ENCODE peak calls at places on chromosome X, in four cellular contexts. J, D, O and H are unnamed samples.

GRCh38 chrX:1248381-1249061 is 20.1 kb upstream of the CSF2RA start:
- DNase-seq in D (peak; percentile 2), O (no peak), J (no peak), H (no peak)

GRCh38 chrX:79325263-79325958 is 41.7 kb downstream of the ITM2A start:
- DNase-seq in D (no peak), O (no peak), J (no peak), H (no peak)

GRCh38 chrX:2484721-2485459 is 15.9 kb downstream of the DHRSX start:
- DNase-seq in O (no peak), J (peak; percentile 61), D (no peak), H (no peak)

GRCh38 chrX:23907106-23907495 is 637 bp downstream of the APOO start:
- DNase-seq in D (peak; percentile 35), O (no peak), J (no peak), H (no peak)

GRCh38 chrX:63754141-63754859 is 30.7 kb downstream of the ARHGEF9 start:
- DNase-seq in O (peak; percentile 15), D (peak; percentile 31), J (peak; percentile 29), H (peak; percentile 45)

GRCh38 chrX:9310596-9310995 is 154.3 kb upstream of the TBL1X start:
- DNase-seq in O (no peak), J (peak; percentile 8), D (peak; percentile 79), H (peak; percentile 83)

GRCh38 chrX:43505759-43506158 is 150.3 kb upstream of the MAOA start:
- DNase-seq in O (no peak), J (no peak), D (no peak), H (no peak)

GRCh38 chrX:154824638-154825037 is 9.8 kb downstream of the SMIM9 start:
- DNase-seq in J (no peak), D (no peak), O (no peak), H (no peak)

GRCh38 chrX:123675154-123675553 is 57.7 kb downstream of the THOC2 start:
- DNase-seq in O (no peak), D (no peak), J (no peak), H (no peak)

GRCh38 chrX:3599787-3600465 is 113.5 kb downstream of the PRKX start:
- DNase-seq in D (no peak), O (no peak), J (peak; percentile 11), H (no peak)

GRCh38 chrX:48683411-48683982 is at the start of gene WAS:
- DNase-seq in D (no peak), O (peak; percentile 29), J (no peak), H (no peak)